ENCODE peak calls at places on chromosomes 3 and 15, in five cellular contexts. M is GM12892, E is SK-N-SH, T is H1, F is HepG2. W is an unnamed sample.

GRCh38 chr3:194632211-194632982 is 822 bp downstream of the TMEM44 start:
- DNase-seq in M (no peak), E (no peak), T (no peak), F (no peak), W (no peak)

GRCh38 chr3:40120816-40121215 is 188.7 kb upstream of the EIF1B start:
- DNase-seq in M (no peak), E (no peak), T (no peak), F (no peak), W (no peak)

GRCh38 chr3:60301142-60301541 is 950.1 kb downstream of the FHIT start:
- DNase-seq in M (no peak), E (no peak), T (no peak), F (no peak), W (no peak)

GRCh38 chr15:38588672-38589071 is 24.1 kb upstream of the RASGRP1 start:
- DNase-seq in M (no peak), E (no peak), T (no peak), F (no peak), W (no peak)

GRCh38 chr3:62529230-62529629 is 155.9 kb upstream of the FEZF2 start:
- DNase-seq in M (no peak), E (no peak), T (peak; percentile 15), F (peak; percentile 9), W (no peak)

GRCh38 chr15:47331796-47332480 is 385.4 kb upstream of the SEMA6D start:
- DNase-seq in M (no peak), E (no peak), T (no peak), F (no peak), W (no peak)

GRCh38 chr3:110598847-110599490 is 472.6 kb upstream of the NECTIN3 start:
- DNase-seq in M (no peak), E (no peak), T (no peak), F (no peak), W (no peak)

GRCh38 chr3:139534444-139534812 is 5.1 kb downstream of the RBP1 start:
- DNase-seq in M (no peak), E (no peak), T (no peak), F (no peak), W (no peak)

GRCh38 chr3:159548675-159549335 is 439.8 kb upstream of the IL12A start:
- DNase-seq in M (no peak), E (no peak), T (no peak), F (no peak), W (no peak)

GRCh38 chr3:22245817-22246583 is 495.0 kb upstream of the ZNF385D start:
- DNase-seq in M (no peak), E (no peak), T (no peak), F (no peak), W (no peak)

GRCh38 chr3:38115645-38116427 is 21.1 kb downstream of the ACAA1 start:
- DNase-seq in M (no peak), E (no peak), T (no peak), F (no peak), W (no peak)

GRCh38 chr3:108493862-108494261 is 16.5 kb downstream of the MYH15 start:
- DNase-seq in M (no peak), E (peak; percentile 65), T (no peak), F (no peak), W (no peak)

GRCh38 chr3:64642327-64643151 is 45.3 kb downstream of the ADAMTS9 start:
- DNase-seq in M (no peak), E (no peak), T (no peak), F (no peak), W (no peak)

GRCh38 chr3:150451329-150452084 is 43.4 kb downstream of the TSC22D2 start:
- DNase-seq in M (no peak), E (no peak), T (no peak), F (no peak), W (no peak)

GRCh38 chr3:33145901-33146580 is 32.2 kb downstream of the CRTAP start:
- DNase-seq in M (no peak), E (no peak), T (no peak), F (no peak), W (no peak)

GRCh38 chr3:27507111-27507510 is 22.9 kb upstream of the SLC4A7 start:
- DNase-seq in M (no peak), E (no peak), T (no peak), F (no peak), W (no peak)

GRCh38 chr3:136852180-136852579 is 9.8 kb upstream of the NCK1 start:
- DNase-seq in M (no peak), E (no peak), T (no peak), F (no peak), W (no peak)

GRCh38 chr3:32412887-32413286 is 21.2 kb downstream of the CMTM7 start:
- DNase-seq in M (no peak), E (no peak), T (no peak), F (no peak), W (no peak)

GRCh38 chr15:69159805-69160140 is 662 bp upstream of the GLCE start:
- DNase-seq in M (no peak), E (no peak), T (no peak), F (no peak), W (no peak)

GRCh38 chr3:147846854-147847453 is 437.8 kb downstream of the ZIC1 start:
- DNase-seq in M (no peak), E (no peak), T (no peak), F (no peak), W (no peak)

GRCh38 chr3:132624790-132625189 is 27.7 kb downstream of the ACKR4 start:
- DNase-seq in M (no peak), E (no peak), T (no peak), F (no peak), W (no peak)

DNA sequence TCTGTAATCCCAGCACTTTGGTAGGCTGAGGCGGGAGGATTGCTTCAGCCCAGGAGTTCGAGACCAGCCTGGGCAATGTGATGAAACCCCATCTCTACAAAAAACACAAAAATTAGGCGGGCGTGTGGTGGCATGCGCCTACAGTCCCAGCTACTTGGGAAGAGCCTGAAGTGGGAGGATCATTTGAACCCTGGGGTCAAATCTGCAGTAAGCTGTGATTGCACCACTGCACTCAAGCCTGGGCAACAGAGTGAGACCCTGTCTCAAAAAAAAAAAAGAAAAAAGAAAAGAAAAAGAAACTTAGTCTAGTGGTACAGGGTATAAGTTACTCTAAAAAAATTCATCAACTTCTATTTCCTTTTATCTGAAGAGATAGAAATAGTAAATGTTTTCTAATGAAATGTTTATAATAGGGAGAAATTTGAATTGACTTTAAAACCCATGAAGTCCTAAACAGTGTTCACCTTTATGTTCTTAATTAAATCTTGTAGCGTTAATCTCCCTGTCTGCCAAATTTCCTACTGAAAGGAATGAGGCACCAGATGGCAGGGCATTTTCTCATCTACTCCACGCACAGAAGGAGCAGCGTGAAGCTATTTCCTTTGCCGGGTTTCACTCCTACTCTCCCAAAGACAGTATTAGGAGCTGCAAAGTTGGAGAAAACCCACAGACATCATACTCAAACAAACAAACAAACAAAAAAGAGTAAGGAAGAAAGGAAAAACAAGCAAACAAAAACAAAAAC is 1.9 kb downstream of the PCLAF start:
- DNase-seq in M (no peak), E (no peak), T (no peak), F (no peak), W (no peak)
- TF ChIP-seq TAF1 in M (no peak), E (no peak), T (no peak), F (no peak), W (no peak)

DNA sequence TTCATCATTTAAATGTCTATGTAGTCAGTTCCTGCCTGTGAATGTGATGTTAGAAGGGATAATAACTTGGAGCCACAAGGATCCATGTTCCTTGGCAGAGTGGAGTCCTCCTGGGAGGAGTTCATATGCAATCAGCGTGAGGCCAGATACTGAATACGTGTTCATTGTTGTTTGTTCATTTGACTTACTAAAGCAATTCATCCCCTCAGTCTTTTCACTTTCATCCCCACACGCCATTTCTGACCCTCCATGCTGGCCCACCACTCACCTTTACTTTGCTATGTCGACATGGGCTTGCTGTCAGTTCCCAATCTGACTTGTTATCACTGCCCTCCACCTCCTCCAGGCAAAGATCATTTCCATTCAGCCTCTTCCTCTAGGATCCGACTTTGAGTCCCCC is 91.8 kb downstream of the SSR3 start:
- DNase-seq in M (no peak), E (no peak), T (no peak), F (no peak), W (no peak)
- TF ChIP-seq TAF1 in M (no peak), E (no peak), T (no peak), F (no peak), W (no peak)

GRCh38 chr15:57751177-57751800 is 44.8 kb downstream of the POLR2M start:
- DNase-seq in M (no peak), E (peak; percentile 48), T (no peak), F (peak; percentile 3), W (no peak)
- TF ChIP-seq TAF1 in M (no peak), E (no peak), T (no peak), F (no peak), W (no peak)

DNA sequence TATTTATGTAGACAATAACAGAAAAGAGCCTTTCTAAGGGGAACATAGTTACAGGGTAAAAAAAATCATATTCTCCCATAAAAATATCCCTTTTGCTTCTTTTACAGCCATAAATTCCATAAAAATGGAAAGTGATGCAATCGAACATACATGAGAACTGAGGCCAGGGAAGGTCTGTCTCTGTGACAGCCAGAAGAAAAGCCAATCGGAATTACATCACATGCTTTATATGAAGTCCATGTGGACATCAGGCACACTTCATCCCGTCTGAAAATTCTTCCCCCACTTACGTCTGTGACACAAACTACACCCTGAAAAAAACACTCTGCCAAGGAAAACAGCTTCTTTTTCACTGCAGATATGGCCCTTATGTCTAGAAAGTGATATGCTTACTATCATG is 323.5 kb downstream of the ERC2 start:
- DNase-seq in M (no peak), E (no peak), T (no peak), F (no peak), W (no peak)
- TF ChIP-seq TAF1 in M (no peak), E (no peak), T (no peak), F (no peak), W (no peak)

GRCh38 chr15:89630260-89630659 is 25.0 kb downstream of the KIF7 start:
- DNase-seq in M (no peak), E (no peak), T (no peak), F (no peak), W (no peak)

GRCh38 chr15:89631902-89632264 is 23.4 kb downstream of the KIF7 start:
- DNase-seq in M (no peak), E (peak; percentile 34), T (no peak), F (no peak), W (peak; percentile 11)

GRCh38 chr15:89629829-89630228 is 25.4 kb downstream of the KIF7 start:
- DNase-seq in M (no peak), E (no peak), T (no peak), F (no peak), W (no peak)

GRCh38 chr15:89632563-89633430 is 22.5 kb downstream of the KIF7 start:
- DNase-seq in M (no peak), E (peak; percentile 14), T (no peak), F (no peak), W (peak; percentile 9)

DNA sequence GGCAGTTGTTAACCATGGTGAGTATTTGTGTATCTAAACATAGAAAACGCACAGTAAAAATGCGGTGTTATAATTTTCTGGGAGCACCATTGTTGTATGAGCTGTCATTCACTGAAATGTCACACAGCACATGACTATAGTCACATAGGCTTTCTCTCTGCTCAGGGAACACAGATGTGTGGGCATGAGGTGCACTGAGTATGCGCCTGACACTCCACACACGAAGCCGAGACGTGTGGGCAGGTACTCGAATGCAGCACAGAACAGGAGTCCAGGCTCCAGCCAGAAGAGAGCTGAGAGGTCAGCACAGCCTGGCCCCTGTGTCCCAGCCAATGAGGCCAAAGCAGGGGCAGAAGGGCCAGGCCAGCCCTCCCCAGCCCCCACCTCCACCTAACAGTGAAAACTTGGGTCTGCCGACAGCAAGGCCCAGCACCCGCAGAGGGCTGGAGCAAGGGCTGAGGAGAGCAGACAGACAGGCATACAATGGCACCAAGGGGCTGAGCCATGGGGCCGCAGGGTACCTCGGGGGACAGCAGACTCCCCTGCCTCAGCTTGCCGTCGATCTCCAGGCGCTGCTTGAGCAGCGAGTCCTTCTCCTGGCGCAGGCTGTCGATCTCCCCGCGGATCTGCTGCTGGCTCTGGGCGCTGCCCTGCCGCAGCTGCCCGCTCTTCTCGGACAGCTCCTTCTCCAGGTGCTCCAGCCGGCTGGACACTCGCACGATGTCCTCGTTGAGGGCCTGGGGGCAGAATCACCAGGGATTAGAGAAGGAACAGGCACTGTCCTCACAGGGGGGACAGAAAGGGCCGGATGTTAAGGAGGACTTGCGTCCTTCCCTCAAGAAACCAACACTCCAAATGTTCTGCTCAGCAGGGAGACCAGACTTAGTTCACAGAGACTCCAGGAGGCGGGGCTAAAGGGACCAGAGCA is 24.0 kb downstream of the KIF7 start:
- DNase-seq in M (no peak), E (peak; percentile 20), T (no peak), F (no peak), W (no peak)
- TF ChIP-seq TAF1 in M (no peak), E (no peak), T (no peak), F (no peak), W (no peak)